ENCODE peak calls at places on chromosomes 16 and 17, in eight cellular contexts. One of them, this sample, is unnamed.

GRCh38 chr17:83179811-83180210 is 100.4 kb downstream of the METRNL start:
- DNase-seq in GM23248: no peak
- DNase-seq in fibroblast of lung: no peak
- DNase-seq in IMR-90: no peak
- DNase-seq in Karpas-422: no peak
- DNase-seq in NT2/D1: no peak
- DNase-seq in PC-3: no peak
- DNase-seq in adipocyte: no peak
- DNase-seq in this sample: no peak

GRCh38 chr17:10631701-10632100 is 25.4 kb downstream of the MYH3 start:
- DNase-seq in NT2/D1: no peak
- DNase-seq in IMR-90: no peak
- DNase-seq in PC-3: no peak
- DNase-seq in fibroblast of lung: no peak
- DNase-seq in adipocyte: no peak
- DNase-seq in GM23248: no peak
- DNase-seq in Karpas-422: no peak
- DNase-seq in this sample: no peak

GRCh38 chr16:5108505-5109158 is 11.0 kb upstream of the EEF2KMT start:
- DNase-seq in GM23248: no peak
- DNase-seq in IMR-90: no peak
- DNase-seq in Karpas-422: no peak
- DNase-seq in NT2/D1: no peak
- DNase-seq in PC-3: no peak
- DNase-seq in adipocyte: no peak
- DNase-seq in fibroblast of lung: no peak
- DNase-seq in this sample: no peak

GRCh38 chr17:14575349-14575966 is 274.6 kb downstream of the HS3ST3B1 start:
- DNase-seq in IMR-90: peak
- DNase-seq in PC-3: no peak
- DNase-seq in GM23248: peak
- DNase-seq in Karpas-422: no peak
- DNase-seq in NT2/D1: no peak
- DNase-seq in adipocyte: peak
- DNase-seq in fibroblast of lung: no peak
- DNase-seq in this sample: no peak

GRCh38 chr16:70396209-70396904 is 42.5 kb downstream of the ST3GAL2 start:
- DNase-seq in fibroblast of lung: no peak
- DNase-seq in GM23248: peak
- DNase-seq in NT2/D1: no peak
- DNase-seq in PC-3: no peak
- DNase-seq in Karpas-422: peak
- DNase-seq in adipocyte: no peak
- DNase-seq in IMR-90: peak
- DNase-seq in this sample: peak

GRCh38 chr16:67399218-67399733 is 6.0 kb upstream of the TPPP3 start:
- DNase-seq in Karpas-422: peak
- DNase-seq in adipocyte: peak
- DNase-seq in IMR-90: no peak
- DNase-seq in fibroblast of lung: peak
- DNase-seq in PC-3: peak
- DNase-seq in NT2/D1: no peak
- DNase-seq in GM23248: peak
- DNase-seq in this sample: peak

GRCh38 chr17:31724619-31725018 is 134.4 kb downstream of the COPRS start:
- DNase-seq in PC-3: no peak
- DNase-seq in adipocyte: no peak
- DNase-seq in NT2/D1: no peak
- DNase-seq in IMR-90: peak
- DNase-seq in fibroblast of lung: peak
- DNase-seq in GM23248: no peak
- DNase-seq in Karpas-422: no peak
- DNase-seq in this sample: no peak

GRCh38 chr17:71085238-71086033 is 916.1 kb downstream of the KCNJ2 start:
- DNase-seq in GM23248: no peak
- DNase-seq in PC-3: peak
- DNase-seq in IMR-90: no peak
- DNase-seq in NT2/D1: peak
- DNase-seq in Karpas-422: peak
- DNase-seq in adipocyte: no peak
- DNase-seq in fibroblast of lung: no peak
- DNase-seq in this sample: peak

GRCh38 chr17:66691644-66692500 is 143.0 kb upstream of the CACNG5 start:
- DNase-seq in GM23248: peak
- DNase-seq in fibroblast of lung: no peak
- DNase-seq in IMR-90: peak
- DNase-seq in adipocyte: peak
- DNase-seq in Karpas-422: no peak
- DNase-seq in PC-3: peak
- DNase-seq in NT2/D1: no peak
- DNase-seq in this sample: peak

DNA sequence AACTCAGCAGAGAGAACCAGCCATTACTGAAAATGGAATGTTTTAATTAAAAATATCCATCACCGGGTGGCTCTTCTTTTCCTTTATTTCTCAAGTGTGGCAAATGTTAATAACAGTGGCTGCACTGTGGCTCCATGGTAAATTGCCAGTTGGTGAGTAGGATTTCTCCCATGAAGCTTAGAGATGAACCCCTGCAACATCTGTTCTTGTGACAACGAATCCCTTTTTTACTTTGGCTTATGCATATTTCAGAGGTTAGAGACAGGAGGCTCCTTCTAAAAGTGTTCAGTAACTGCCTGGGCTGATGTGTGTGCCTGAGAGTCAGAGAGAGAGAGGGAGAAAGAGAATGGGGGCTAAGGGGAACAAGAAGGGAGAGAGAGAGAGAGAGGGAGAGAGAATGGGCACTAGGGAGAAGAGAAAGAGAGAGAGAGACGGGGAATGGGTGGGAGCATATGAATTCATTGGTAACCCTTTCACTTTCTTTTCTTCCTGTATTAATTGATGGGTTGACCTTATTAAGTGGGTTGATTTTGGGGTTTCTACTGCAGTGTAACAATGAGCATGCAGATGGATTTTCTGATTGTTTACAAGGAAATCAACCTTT is 50.1 kb downstream of the RPTOR start:
- DNase-seq in NT2/D1: no peak
- DNase-seq in Karpas-422: no peak
- DNase-seq in PC-3: no peak
- DNase-seq in fibroblast of lung: no peak
- DNase-seq in adipocyte: no peak
- DNase-seq in GM23248: peak
- DNase-seq in IMR-90: peak
- DNase-seq in this sample: no peak
- H3K9ac ChIP-seq in NT2/D1: no peak
- H3K9ac ChIP-seq in Karpas-422: no peak
- H3K9ac ChIP-seq in PC-3: no peak
- H3K9ac ChIP-seq in fibroblast of lung: no peak
- H3K9ac ChIP-seq in adipocyte: no peak
- H3K9ac ChIP-seq in GM23248: no peak
- H3K9ac ChIP-seq in IMR-90: no peak
- H3K9ac ChIP-seq in this sample: no peak

GRCh38 chr16:89337965-89338364 is 120.5 kb downstream of the ZNF778 start:
- DNase-seq in GM23248: no peak
- DNase-seq in PC-3: no peak
- DNase-seq in fibroblast of lung: no peak
- DNase-seq in NT2/D1: no peak
- DNase-seq in Karpas-422: no peak
- DNase-seq in adipocyte: no peak
- DNase-seq in IMR-90: no peak
- DNase-seq in this sample: no peak

GRCh38 chr16:89334461-89334860 is 117.0 kb downstream of the ZNF778 start:
- DNase-seq in NT2/D1: no peak
- DNase-seq in IMR-90: no peak
- DNase-seq in Karpas-422: no peak
- DNase-seq in fibroblast of lung: no peak
- DNase-seq in GM23248: no peak
- DNase-seq in adipocyte: no peak
- DNase-seq in PC-3: no peak
- DNase-seq in this sample: no peak

GRCh38 chr16:89334050-89334449 is 116.5 kb downstream of the ZNF778 start:
- DNase-seq in GM23248: no peak
- DNase-seq in IMR-90: no peak
- DNase-seq in fibroblast of lung: no peak
- DNase-seq in PC-3: no peak
- DNase-seq in Karpas-422: no peak
- DNase-seq in NT2/D1: no peak
- DNase-seq in adipocyte: no peak
- DNase-seq in this sample: no peak

GRCh38 chr16:89334988-89335802 is 117.7 kb downstream of the ZNF778 start:
- DNase-seq in fibroblast of lung: no peak
- DNase-seq in adipocyte: no peak
- DNase-seq in PC-3: no peak
- DNase-seq in IMR-90: no peak
- DNase-seq in GM23248: no peak
- DNase-seq in Karpas-422: no peak
- DNase-seq in NT2/D1: no peak
- DNase-seq in this sample: no peak

GRCh38 chr16:89335803-89336485 is 118.4 kb downstream of the ZNF778 start:
- DNase-seq in adipocyte: no peak
- DNase-seq in Karpas-422: no peak
- DNase-seq in fibroblast of lung: no peak
- DNase-seq in NT2/D1: no peak
- DNase-seq in GM23248: no peak
- DNase-seq in IMR-90: no peak
- DNase-seq in PC-3: no peak
- DNase-seq in this sample: no peak
- H3K9ac ChIP-seq in adipocyte: no peak
- H3K9ac ChIP-seq in Karpas-422: no peak
- H3K9ac ChIP-seq in fibroblast of lung: no peak
- H3K9ac ChIP-seq in NT2/D1: no peak
- H3K9ac ChIP-seq in GM23248: no peak
- H3K9ac ChIP-seq in IMR-90: no peak
- H3K9ac ChIP-seq in PC-3: no peak
- H3K9ac ChIP-seq in this sample: no peak

GRCh38 chr17:39224778-39225307 is 902 bp downstream of the STAC2 start:
- DNase-seq in NT2/D1: no peak
- DNase-seq in Karpas-422: no peak
- DNase-seq in adipocyte: no peak
- DNase-seq in IMR-90: no peak
- DNase-seq in fibroblast of lung: no peak
- DNase-seq in PC-3: no peak
- DNase-seq in GM23248: no peak
- DNase-seq in this sample: no peak
- H3K9ac ChIP-seq in NT2/D1: peak
- H3K9ac ChIP-seq in Karpas-422: no peak
- H3K9ac ChIP-seq in adipocyte: no peak
- H3K9ac ChIP-seq in IMR-90: no peak
- H3K9ac ChIP-seq in fibroblast of lung: no peak
- H3K9ac ChIP-seq in PC-3: no peak
- H3K9ac ChIP-seq in GM23248: no peak
- H3K9ac ChIP-seq in this sample: no peak

GRCh38 chr17:81960130-81960958 is 643 bp downstream of the NOTUM start:
- DNase-seq in fibroblast of lung: no peak
- DNase-seq in NT2/D1: no peak
- DNase-seq in IMR-90: no peak
- DNase-seq in GM23248: no peak
- DNase-seq in Karpas-422: no peak
- DNase-seq in adipocyte: no peak
- DNase-seq in PC-3: no peak
- DNase-seq in this sample: no peak
- H3K9ac ChIP-seq in fibroblast of lung: no peak
- H3K9ac ChIP-seq in NT2/D1: peak
- H3K9ac ChIP-seq in IMR-90: no peak
- H3K9ac ChIP-seq in GM23248: no peak
- H3K9ac ChIP-seq in Karpas-422: no peak
- H3K9ac ChIP-seq in adipocyte: no peak
- H3K9ac ChIP-seq in PC-3: no peak
- H3K9ac ChIP-seq in this sample: peak